ENCODE peak calls at places on chromosomes 16 and 17, in seven cellular contexts. One of them, this sample, is unnamed.

GRCh38 chr17:142102-142661 is 4.8 kb downstream of the SCGB1C2 start:
- DNase-seq in MM.1S: no peak
- DNase-seq in GM12878: no peak
- DNase-seq in mesendoderm: peak
- DNase-seq in lung: peak
- DNase-seq in effector memory CD4-positive, alpha-beta T cell: no peak
- DNase-seq in osteoblast: peak
- DNase-seq in this sample: no peak

GRCh38 chr16:1256874-1257322 is 1.0 kb downstream of the TPSD1 start:
- DNase-seq in MM.1S: no peak
- DNase-seq in GM12878: no peak
- DNase-seq in mesendoderm: no peak
- DNase-seq in lung: no peak
- DNase-seq in effector memory CD4-positive, alpha-beta T cell: no peak
- DNase-seq in osteoblast: no peak
- DNase-seq in this sample: no peak

GRCh38 chr17:81947189-81947588 is at the start of gene MYADML2:
- DNase-seq in MM.1S: no peak
- DNase-seq in GM12878: no peak
- DNase-seq in mesendoderm: no peak
- DNase-seq in lung: no peak
- DNase-seq in effector memory CD4-positive, alpha-beta T cell: no peak
- DNase-seq in osteoblast: no peak
- DNase-seq in this sample: no peak

GRCh38 chr17:57562231-57562630 is 182.9 kb downstream of the CCDC182 start:
- DNase-seq in MM.1S: no peak
- DNase-seq in GM12878: no peak
- DNase-seq in mesendoderm: no peak
- DNase-seq in lung: no peak
- DNase-seq in effector memory CD4-positive, alpha-beta T cell: no peak
- DNase-seq in osteoblast: no peak
- DNase-seq in this sample: no peak

GRCh38 chr17:70373369-70373768 is 204.0 kb downstream of the KCNJ2 start:
- DNase-seq in MM.1S: no peak
- DNase-seq in GM12878: no peak
- DNase-seq in mesendoderm: no peak
- DNase-seq in lung: no peak
- DNase-seq in effector memory CD4-positive, alpha-beta T cell: no peak
- DNase-seq in osteoblast: no peak
- DNase-seq in this sample: no peak

GRCh38 chr17:35612924-35613521 is 25.9 kb downstream of the AP2B1 start:
- DNase-seq in MM.1S: peak
- DNase-seq in GM12878: no peak
- DNase-seq in mesendoderm: peak
- DNase-seq in lung: no peak
- DNase-seq in effector memory CD4-positive, alpha-beta T cell: no peak
- DNase-seq in osteoblast: no peak
- DNase-seq in this sample: no peak

GRCh38 chr16:85833540-85833914 is 34.0 kb downstream of the COX4I1 start:
- DNase-seq in MM.1S: no peak
- DNase-seq in GM12878: no peak
- DNase-seq in mesendoderm: no peak
- DNase-seq in lung: no peak
- DNase-seq in effector memory CD4-positive, alpha-beta T cell: no peak
- DNase-seq in osteoblast: no peak
- DNase-seq in this sample: no peak

GRCh38 chr16:31214705-31215286 is 877 bp downstream of the TRIM72 start:
- DNase-seq in MM.1S: no peak
- DNase-seq in GM12878: no peak
- DNase-seq in mesendoderm: no peak
- DNase-seq in lung: no peak
- DNase-seq in effector memory CD4-positive, alpha-beta T cell: no peak
- DNase-seq in osteoblast: peak
- DNase-seq in this sample: no peak

GRCh38 chr16:79605999-79606398 is 5.5 kb upstream of the MAF start:
- DNase-seq in MM.1S: peak
- DNase-seq in GM12878: no peak
- DNase-seq in mesendoderm: peak
- DNase-seq in lung: no peak
- DNase-seq in effector memory CD4-positive, alpha-beta T cell: no peak
- DNase-seq in osteoblast: peak
- DNase-seq in this sample: peak

GRCh38 chr16:30660424-30661251 is 2.4 kb downstream of the FBRS start:
- DNase-seq in MM.1S: peak
- DNase-seq in GM12878: no peak
- DNase-seq in mesendoderm: no peak
- DNase-seq in lung: no peak
- DNase-seq in effector memory CD4-positive, alpha-beta T cell: peak
- DNase-seq in osteoblast: peak
- DNase-seq in this sample: no peak

GRCh38 chr17:12821376-12821940 is 32.2 kb downstream of the ARHGAP44 start:
- DNase-seq in MM.1S: no peak
- DNase-seq in GM12878: no peak
- DNase-seq in mesendoderm: no peak
- DNase-seq in lung: no peak
- DNase-seq in effector memory CD4-positive, alpha-beta T cell: no peak
- DNase-seq in osteoblast: no peak
- DNase-seq in this sample: no peak

GRCh38 chr17:2213291-2213960 is 90.2 kb downstream of the SMG6 start:
- DNase-seq in MM.1S: no peak
- DNase-seq in GM12878: no peak
- DNase-seq in mesendoderm: no peak
- DNase-seq in lung: no peak
- DNase-seq in effector memory CD4-positive, alpha-beta T cell: no peak
- DNase-seq in osteoblast: peak
- DNase-seq in this sample: no peak
- H3K27ac ChIP-seq in MM.1S: no peak
- H3K27ac ChIP-seq in GM12878: peak
- H3K27ac ChIP-seq in mesendoderm: no peak
- H3K27ac ChIP-seq in lung: peak
- H3K27ac ChIP-seq in effector memory CD4-positive, alpha-beta T cell: peak
- H3K27ac ChIP-seq in osteoblast: peak
- H3K27ac ChIP-seq in this sample: peak

DNA sequence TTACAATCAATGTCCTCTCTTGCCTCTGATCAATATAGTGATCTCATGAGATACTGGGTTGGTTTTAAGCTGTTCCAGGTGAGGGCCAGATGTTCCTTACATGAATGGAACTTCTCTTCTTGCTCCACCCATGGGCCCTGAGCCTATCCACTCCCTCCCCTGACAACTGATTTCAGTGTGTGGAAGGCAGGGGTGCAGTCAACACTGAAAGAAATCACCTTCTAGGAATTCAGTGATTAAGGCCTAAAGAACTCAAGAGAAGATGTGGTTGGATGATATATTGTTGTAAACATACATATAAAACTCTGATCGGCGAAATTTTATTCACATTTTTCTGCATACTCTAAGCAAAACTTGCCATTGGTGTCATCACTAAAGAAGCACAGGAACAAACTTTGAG is 6.7 kb upstream of the GOSR2 start:
- DNase-seq in MM.1S: no peak
- DNase-seq in GM12878: no peak
- DNase-seq in mesendoderm: no peak
- DNase-seq in lung: no peak
- DNase-seq in effector memory CD4-positive, alpha-beta T cell: no peak
- DNase-seq in osteoblast: no peak
- DNase-seq in this sample: no peak
- H3K27ac ChIP-seq in MM.1S: no peak
- H3K27ac ChIP-seq in GM12878: no peak
- H3K27ac ChIP-seq in mesendoderm: no peak
- H3K27ac ChIP-seq in lung: no peak
- H3K27ac ChIP-seq in effector memory CD4-positive, alpha-beta T cell: no peak
- H3K27ac ChIP-seq in osteoblast: no peak
- H3K27ac ChIP-seq in this sample: no peak

GRCh38 chr17:63929860-63930766 is 2.0 kb downstream of the CD79B start:
- DNase-seq in MM.1S: no peak
- DNase-seq in GM12878: no peak
- DNase-seq in mesendoderm: no peak
- DNase-seq in lung: no peak
- DNase-seq in effector memory CD4-positive, alpha-beta T cell: no peak
- DNase-seq in osteoblast: peak
- DNase-seq in this sample: no peak

GRCh38 chr17:63934391-63935112 is 2.4 kb upstream of the CD79B start:
- DNase-seq in MM.1S: no peak
- DNase-seq in GM12878: no peak
- DNase-seq in mesendoderm: no peak
- DNase-seq in lung: no peak
- DNase-seq in effector memory CD4-positive, alpha-beta T cell: no peak
- DNase-seq in osteoblast: peak
- DNase-seq in this sample: no peak

GRCh38 chr17:63930951-63931575 is 1.1 kb downstream of the CD79B start:
- DNase-seq in MM.1S: peak
- DNase-seq in GM12878: no peak
- DNase-seq in mesendoderm: peak
- DNase-seq in lung: peak
- DNase-seq in effector memory CD4-positive, alpha-beta T cell: peak
- DNase-seq in osteoblast: peak
- DNase-seq in this sample: no peak

GRCh38 chr17:63932721-63933120 is 590 bp upstream of the CD79B start:
- DNase-seq in MM.1S: no peak
- DNase-seq in GM12878: no peak
- DNase-seq in mesendoderm: no peak
- DNase-seq in lung: no peak
- DNase-seq in effector memory CD4-positive, alpha-beta T cell: no peak
- DNase-seq in osteoblast: peak
- DNase-seq in this sample: no peak

DNA sequence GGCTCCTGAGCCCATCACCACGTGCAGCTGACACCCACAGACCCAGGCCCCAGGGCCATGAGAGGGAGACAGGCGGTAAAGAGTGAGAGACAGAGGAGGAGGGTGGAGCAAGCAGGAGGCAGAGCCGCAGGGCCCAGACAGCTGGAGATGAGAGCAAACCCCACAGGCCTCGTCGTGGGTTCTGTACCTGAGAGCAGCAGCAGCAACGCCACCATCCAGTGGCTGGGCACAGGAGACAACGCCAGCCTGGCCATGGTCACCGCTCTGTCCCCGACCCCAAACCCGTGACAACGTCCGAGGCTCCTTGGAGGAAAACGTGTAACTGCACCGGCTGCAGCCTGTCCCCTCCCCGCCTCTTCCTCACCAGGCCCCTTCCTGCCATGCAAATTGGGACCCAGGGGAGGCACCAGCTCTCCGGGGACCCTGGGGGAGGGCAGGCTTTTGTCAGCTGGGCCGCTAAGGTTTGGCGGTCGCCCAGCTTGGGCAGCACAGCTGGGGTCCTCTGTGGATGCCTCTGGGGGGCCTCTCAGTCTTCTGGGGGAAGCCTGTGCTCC is at the start of gene CD79B:
- DNase-seq in MM.1S: peak
- DNase-seq in GM12878: no peak
- DNase-seq in mesendoderm: no peak
- DNase-seq in lung: no peak
- DNase-seq in effector memory CD4-positive, alpha-beta T cell: no peak
- DNase-seq in osteoblast: peak
- DNase-seq in this sample: no peak
- H3K27ac ChIP-seq in MM.1S: no peak
- H3K27ac ChIP-seq in GM12878: peak
- H3K27ac ChIP-seq in mesendoderm: no peak
- H3K27ac ChIP-seq in lung: peak
- H3K27ac ChIP-seq in effector memory CD4-positive, alpha-beta T cell: peak
- H3K27ac ChIP-seq in osteoblast: no peak
- H3K27ac ChIP-seq in this sample: no peak

DNA sequence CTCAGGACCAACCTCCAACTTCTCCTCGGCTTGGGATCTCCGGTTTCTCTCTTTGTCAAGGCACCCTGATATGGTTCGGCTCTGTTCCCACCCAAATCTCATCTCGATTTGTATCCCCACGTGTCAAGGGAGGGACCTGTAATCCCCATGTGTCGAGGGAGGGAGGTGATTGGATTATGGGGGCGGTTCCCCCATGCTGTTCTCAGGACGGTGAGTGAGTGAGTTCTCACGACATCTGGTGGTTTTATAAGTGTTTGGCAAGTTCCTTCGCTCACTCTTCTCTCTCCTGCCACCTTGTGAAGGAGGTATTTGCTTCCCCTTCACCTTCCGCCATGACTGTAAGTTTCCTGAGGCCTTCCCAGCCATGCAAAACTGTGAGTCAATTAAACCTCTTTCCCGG is 117.9 kb downstream of the SEC14L1 start:
- DNase-seq in MM.1S: no peak
- DNase-seq in GM12878: no peak
- DNase-seq in mesendoderm: peak
- DNase-seq in lung: no peak
- DNase-seq in effector memory CD4-positive, alpha-beta T cell: no peak
- DNase-seq in osteoblast: no peak
- DNase-seq in this sample: no peak
- H3K27ac ChIP-seq in MM.1S: no peak
- H3K27ac ChIP-seq in GM12878: no peak
- H3K27ac ChIP-seq in mesendoderm: no peak
- H3K27ac ChIP-seq in lung: no peak
- H3K27ac ChIP-seq in effector memory CD4-positive, alpha-beta T cell: no peak
- H3K27ac ChIP-seq in osteoblast: no peak
- H3K27ac ChIP-seq in this sample: no peak

GRCh38 chr17:45127583-45128300 is 4.6 kb downstream of the PLCD3 start:
- DNase-seq in MM.1S: no peak
- DNase-seq in GM12878: no peak
- DNase-seq in mesendoderm: peak
- DNase-seq in lung: peak
- DNase-seq in effector memory CD4-positive, alpha-beta T cell: no peak
- DNase-seq in osteoblast: peak
- DNase-seq in this sample: no peak
- H3K27ac ChIP-seq in MM.1S: no peak
- H3K27ac ChIP-seq in GM12878: no peak
- H3K27ac ChIP-seq in mesendoderm: peak
- H3K27ac ChIP-seq in lung: peak
- H3K27ac ChIP-seq in effector memory CD4-positive, alpha-beta T cell: no peak
- H3K27ac ChIP-seq in osteoblast: no peak
- H3K27ac ChIP-seq in this sample: peak

DNA sequence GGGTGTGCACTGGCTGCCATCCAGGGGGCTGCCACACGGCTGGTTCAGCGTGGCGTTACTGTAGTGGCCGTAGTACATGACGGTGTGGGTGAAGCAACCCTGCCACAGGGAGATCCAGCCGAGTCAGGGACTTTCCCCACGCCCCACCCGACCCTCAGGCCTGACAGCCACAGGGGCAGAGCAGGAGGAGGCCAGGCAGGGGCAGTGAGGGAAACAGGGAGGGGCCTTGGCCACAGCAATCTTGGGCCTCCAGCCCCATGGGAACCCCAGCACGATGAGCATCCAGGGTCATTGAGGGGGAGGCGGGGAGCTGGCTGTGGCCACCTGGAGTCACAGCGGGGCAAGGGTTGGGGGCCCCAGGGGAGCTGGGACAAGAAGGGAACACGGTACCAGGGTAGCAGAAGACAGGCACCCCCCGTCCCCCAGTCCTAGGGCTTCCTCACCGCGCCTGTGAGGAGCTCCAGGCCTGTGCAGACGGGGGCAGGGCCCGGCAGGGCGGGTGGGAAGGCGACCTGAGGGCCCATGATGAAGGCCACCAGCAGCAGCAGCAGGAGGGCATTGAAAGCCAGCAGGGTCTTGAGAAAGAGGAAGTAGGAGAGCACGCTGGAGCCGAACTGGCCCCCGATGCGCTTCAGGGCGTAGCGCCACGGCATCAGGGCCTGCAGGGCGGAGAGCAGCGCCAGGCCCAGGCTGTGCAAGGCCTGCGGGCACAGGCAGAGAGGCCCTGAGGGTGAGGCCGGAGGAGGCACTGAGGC is 4.3 kb downstream of the TMC6 start:
- DNase-seq in MM.1S: no peak
- DNase-seq in GM12878: no peak
- DNase-seq in mesendoderm: no peak
- DNase-seq in lung: no peak
- DNase-seq in effector memory CD4-positive, alpha-beta T cell: no peak
- DNase-seq in osteoblast: peak
- DNase-seq in this sample: no peak
- H3K27ac ChIP-seq in MM.1S: no peak
- H3K27ac ChIP-seq in GM12878: peak
- H3K27ac ChIP-seq in mesendoderm: no peak
- H3K27ac ChIP-seq in lung: peak
- H3K27ac ChIP-seq in effector memory CD4-positive, alpha-beta T cell: peak
- H3K27ac ChIP-seq in osteoblast: no peak
- H3K27ac ChIP-seq in this sample: no peak

GRCh38 chr16:24700549-24701392 is 28.7 kb upstream of the TNRC6A start:
- DNase-seq in MM.1S: no peak
- DNase-seq in GM12878: no peak
- DNase-seq in mesendoderm: peak
- DNase-seq in lung: peak
- DNase-seq in effector memory CD4-positive, alpha-beta T cell: no peak
- DNase-seq in osteoblast: peak
- DNase-seq in this sample: no peak
- H3K27ac ChIP-seq in MM.1S: no peak
- H3K27ac ChIP-seq in GM12878: no peak
- H3K27ac ChIP-seq in mesendoderm: no peak
- H3K27ac ChIP-seq in lung: peak
- H3K27ac ChIP-seq in effector memory CD4-positive, alpha-beta T cell: no peak
- H3K27ac ChIP-seq in osteoblast: peak
- H3K27ac ChIP-seq in this sample: peak

This sample was measured in caudate nucleus.